ENCODE peak calls at places on chromosomes 2 and 18, in nine cellular contexts. U is fibroblast of lung, T is HCT116, Z is mesendoderm, I is fibroblast of mammary gland, W is fibroblast of pulmonary artery, K is epithelial cell of proximal tubule, X is AG10803, J is right atrium auricular region. P is an unnamed sample.

GRCh38 chr2:174341301-174341994 is 6.7 kb downstream of the SP9 start:
- DNase-seq in U (peak), T (peak), Z (peak), I (peak), W (peak), K (peak), X (peak), J (peak), P (peak)

GRCh38 chr18:40017026-40017425 is 1938.0 kb upstream of the PIK3C3 start:
- DNase-seq in U (no peak), T (no peak), Z (no peak), I (no peak), W (no peak), K (no peak), X (no peak), J (no peak), P (no peak)

GRCh38 chr2:38549066-38549465 is 53.7 kb downstream of the HNRNPLL start:
- DNase-seq in U (no peak), T (no peak), Z (no peak), I (no peak), W (no peak), K (no peak), X (no peak), J (no peak), P (no peak)

GRCh38 chr2:237866119-237866621 is 6.7 kb downstream of the RAMP1 start:
- DNase-seq in U (peak), T (no peak), Z (no peak), I (peak), W (peak), K (no peak), X (peak), J (peak), P (no peak)

GRCh38 chr2:26712486-26713465 is 20.3 kb downstream of the KCNK3 start:
- DNase-seq in U (no peak), T (no peak), Z (no peak), I (no peak), W (no peak), K (no peak), X (no peak), J (no peak), P (no peak)

GRCh38 chr18:49666045-49666444 is 104.2 kb downstream of the LIPG start:
- DNase-seq in U (peak), T (no peak), Z (no peak), I (peak), W (peak), K (no peak), X (peak), J (no peak), P (no peak)

GRCh38 chr2:30769891-30770462 is 37.3 kb downstream of the CAPN13 start:
- DNase-seq in U (no peak), T (no peak), Z (no peak), I (no peak), W (no peak), K (no peak), X (no peak), J (peak), P (peak)

GRCh38 chr2:8602809-8603208 is 79.0 kb upstream of the ID2 start:
- DNase-seq in U (no peak), T (no peak), Z (no peak), I (peak), W (no peak), K (no peak), X (peak), J (no peak), P (no peak)

GRCh38 chr2:55014962-55015939 is 35.0 kb downstream of the RTN4 start:
- DNase-seq in U (peak), T (peak), Z (peak), I (peak), W (peak), K (peak), X (peak), J (no peak), P (no peak)

GRCh38 chr18:61820842-61821241 is 72.0 kb downstream of the RNF152 start:
- DNase-seq in U (no peak), T (no peak), Z (peak), I (no peak), W (no peak), K (no peak), X (no peak), J (no peak), P (no peak)

GRCh38 chr2:120433816-120434290 is 87.9 kb downstream of the INHBB start:
- DNase-seq in U (no peak), T (no peak), Z (no peak), I (no peak), W (no peak), K (no peak), X (no peak), J (no peak), P (peak)

GRCh38 chr18:79583426-79583825 is 96.2 kb upstream of the CTDP1 start:
- DNase-seq in U (no peak), T (no peak), Z (no peak), I (no peak), W (no peak), K (no peak), X (no peak), J (no peak), P (peak)

GRCh38 chr2:47339745-47340541 is 63.0 kb upstream of the MSH2 start:
- DNase-seq in U (no peak), T (peak), Z (peak), I (peak), W (peak), K (peak), X (peak), J (no peak), P (no peak)

GRCh38 chr2:112920923-112921532 is 10.1 kb downstream of the IL37 start:
- DNase-seq in U (no peak), T (peak), Z (no peak), I (peak), W (peak), K (no peak), X (no peak), J (no peak), P (no peak)

GRCh38 chr2:40394597-40394996 is 57.3 kb downstream of the SLC8A1 start:
- DNase-seq in U (no peak), T (no peak), Z (no peak), I (no peak), W (no peak), K (no peak), X (peak), J (no peak), P (no peak)

GRCh38 chr2:170276926-170277571 is 99.1 kb downstream of the MYO3B start:
- DNase-seq in U (no peak), T (no peak), Z (peak), I (no peak), W (no peak), K (no peak), X (no peak), J (no peak), P (no peak)

GRCh38 chr18:47772374-47773248 is 157.8 kb downstream of the SMAD2 start:
- DNase-seq in U (peak), T (peak), Z (peak), I (peak), W (peak), K (peak), X (peak), J (no peak), P (no peak)

GRCh38 chr2:162123806-162124758 is 28.0 kb downstream of the GCG start:
- DNase-seq in U (peak), T (peak), Z (peak), I (peak), W (peak), K (peak), X (peak), J (no peak), P (no peak)

GRCh38 chr2:210616074-210616473 is 59.7 kb downstream of the CPS1 start:
- DNase-seq in U (no peak), T (no peak), Z (no peak), I (no peak), W (no peak), K (no peak), X (peak), J (no peak), P (no peak)

GRCh38 chr18:43933177-43933576 is 655.9 kb upstream of the SYT4 start:
- DNase-seq in U (no peak), T (no peak), Z (no peak), I (peak), W (no peak), K (no peak), X (no peak), J (no peak), P (no peak)

GRCh38 chr2:168684921-168685618 is 117.4 kb upstream of the NOSTRIN start:
- DNase-seq in U (peak), T (no peak), Z (peak), I (no peak), W (no peak), K (no peak), X (no peak), J (no peak), P (no peak)

GRCh38 chr18:23883277-23883790 is 131.2 kb upstream of the TTC39C start:
- DNase-seq in U (no peak), T (no peak), Z (no peak), I (peak), W (no peak), K (no peak), X (peak), J (no peak), P (no peak)

GRCh38 chr18:23885750-23886149 is 128.8 kb upstream of the TTC39C start:
- DNase-seq in U (no peak), T (no peak), Z (peak), I (no peak), W (no peak), K (no peak), X (no peak), J (no peak), P (no peak)

GRCh38 chr18:23887035-23887434 is 127.5 kb upstream of the TTC39C start:
- DNase-seq in U (no peak), T (no peak), Z (no peak), I (no peak), W (no peak), K (no peak), X (peak), J (no peak), P (no peak)

GRCh38 chr18:23882616-23883276 is 131.8 kb upstream of the TTC39C start:
- DNase-seq in U (no peak), T (no peak), Z (no peak), I (no peak), W (no peak), K (no peak), X (no peak), J (no peak), P (no peak)

GRCh38 chr18:23884712-23885375 is 129.7 kb upstream of the TTC39C start:
- DNase-seq in U (no peak), T (no peak), Z (no peak), I (no peak), W (no peak), K (no peak), X (no peak), J (no peak), P (no peak)
- H3K4me3 ChIP-seq in U (no peak), T (no peak), Z (no peak), I (no peak), W (no peak), K (no peak), X (no peak), J (no peak), P (no peak)

DNA sequence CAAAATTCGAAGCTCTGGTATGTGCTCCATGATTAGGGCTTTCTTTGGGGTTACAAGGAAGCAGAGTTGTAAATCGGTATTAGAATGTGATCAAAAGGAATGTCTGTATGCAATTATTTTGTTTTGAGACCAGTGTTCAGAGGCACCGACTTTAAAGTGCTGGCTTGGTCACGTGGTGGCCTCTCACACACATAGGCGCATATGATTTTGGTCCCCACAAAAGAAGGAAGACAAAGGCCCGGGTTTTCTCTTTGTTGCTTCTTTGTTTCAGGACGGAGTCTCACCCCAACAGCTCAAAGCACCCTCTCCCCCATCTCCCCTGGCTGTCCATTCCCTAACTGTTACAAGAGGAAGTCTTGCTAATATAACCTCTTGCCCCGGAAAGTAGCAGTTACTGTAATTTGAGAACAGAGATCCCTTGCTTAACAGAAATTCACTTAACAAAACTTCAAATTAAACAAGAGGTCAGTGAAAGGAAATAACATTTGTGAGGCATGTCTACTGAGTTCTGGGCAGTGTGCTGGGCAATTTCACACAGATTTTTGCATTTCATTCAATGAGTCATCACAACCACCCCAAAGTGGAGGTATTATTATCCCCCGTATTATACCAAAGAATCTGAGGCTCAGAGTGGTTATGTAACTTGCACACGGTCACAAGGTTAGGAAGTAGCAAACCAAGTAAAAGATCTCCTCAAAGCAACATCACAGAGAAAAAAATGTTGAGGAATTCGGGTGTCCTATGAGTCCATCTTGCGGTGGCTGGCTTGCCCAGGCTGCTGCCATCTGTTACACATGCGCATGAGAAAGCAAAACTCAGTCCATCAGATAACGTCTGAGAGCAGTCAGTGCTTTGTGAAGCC is 75.9 kb downstream of the SDC1 start:
- DNase-seq in U (peak), T (no peak), Z (no peak), I (peak), W (peak), K (no peak), X (peak), J (no peak), P (peak)
- H3K4me3 ChIP-seq in U (no peak), T (no peak), Z (no peak), I (no peak), W (no peak), K (no peak), X (no peak), J (no peak), P (no peak)

GRCh38 chr2:80303825-80304521 is 579 bp downstream of the LRRTM1 start:
- DNase-seq in U (no peak), T (no peak), Z (peak), I (no peak), W (no peak), K (no peak), X (no peak), J (no peak), P (no peak)
- H3K4me3 ChIP-seq in U (no peak), T (no peak), Z (peak), I (no peak), W (peak), K (peak), X (no peak), J (peak), P (peak)

GRCh38 chr2:23399674-23400261 is 14.8 kb downstream of the KLHL29 start:
- DNase-seq in U (no peak), T (no peak), Z (no peak), I (no peak), W (no peak), K (no peak), X (no peak), J (no peak), P (peak)
- H3K4me3 ChIP-seq in U (no peak), T (no peak), Z (no peak), I (no peak), W (no peak), K (no peak), X (no peak), J (no peak), P (no peak)

GRCh38 chr18:12421732-12422131 is 14.0 kb downstream of the PRELID3A start:
- DNase-seq in U (no peak), T (no peak), Z (peak), I (no peak), W (no peak), K (no peak), X (no peak), J (no peak), P (no peak)

GRCh38 chr18:12422936-12423335 is 15.2 kb downstream of the PRELID3A start:
- DNase-seq in U (no peak), T (no peak), Z (peak), I (no peak), W (no peak), K (no peak), X (no peak), J (no peak), P (no peak)

GRCh38 chr18:12423393-12423792 is 15.7 kb downstream of the PRELID3A start:
- DNase-seq in U (no peak), T (no peak), Z (no peak), I (no peak), W (no peak), K (no peak), X (no peak), J (no peak), P (no peak)

GRCh38 chr18:12423820-12424219 is 16.1 kb downstream of the PRELID3A start:
- DNase-seq in U (no peak), T (no peak), Z (no peak), I (no peak), W (no peak), K (no peak), X (no peak), J (no peak), P (no peak)

GRCh38 chr18:12420831-12421421 is 13.2 kb downstream of the PRELID3A start:
- DNase-seq in U (no peak), T (no peak), Z (peak), I (no peak), W (no peak), K (no peak), X (no peak), J (no peak), P (no peak)
- H3K4me3 ChIP-seq in U (no peak), T (no peak), Z (no peak), I (peak), W (no peak), K (no peak), X (peak), J (peak), P (peak)

DNA sequence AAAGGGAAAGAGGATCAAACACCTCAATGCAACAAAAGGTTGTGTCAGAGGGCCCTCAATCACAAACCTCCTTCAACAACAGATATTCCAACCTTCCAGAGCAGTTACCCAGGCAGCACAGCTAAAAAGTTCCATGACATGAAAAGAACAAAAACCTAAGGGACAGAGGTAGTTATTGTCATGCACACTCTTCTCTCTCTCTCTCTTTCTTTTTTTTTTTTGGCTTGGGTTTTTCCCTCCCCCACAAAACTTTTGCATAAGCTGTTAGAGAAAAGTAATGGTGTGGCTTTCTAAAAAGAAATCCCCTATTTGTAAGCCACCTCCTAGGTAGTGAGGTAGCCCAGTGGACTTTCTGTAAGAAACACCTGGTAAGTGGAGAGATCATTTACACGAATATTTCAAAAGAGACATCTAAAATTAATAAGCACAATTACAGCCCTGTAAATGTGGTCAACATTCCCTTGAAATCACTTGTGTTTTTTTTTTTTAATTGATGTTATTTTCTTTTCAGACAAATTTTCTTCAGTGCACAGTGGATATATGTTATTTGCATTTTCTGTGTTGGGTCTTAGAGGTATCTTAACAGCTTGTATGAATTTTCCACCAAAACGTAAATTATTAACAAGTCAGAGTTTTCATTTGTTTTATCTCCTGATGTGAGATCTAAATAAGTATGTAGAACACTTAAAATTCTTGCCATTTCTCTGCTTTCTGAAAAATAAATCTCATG is 48.4 kb downstream of the ZEB2 start:
- DNase-seq in U (no peak), T (no peak), Z (no peak), I (no peak), W (no peak), K (no peak), X (no peak), J (no peak), P (no peak)
- H3K4me3 ChIP-seq in U (no peak), T (no peak), Z (no peak), I (no peak), W (no peak), K (no peak), X (no peak), J (no peak), P (no peak)

GRCh38 chr2:230968921-230969672 is 26.8 kb upstream of the SPATA3 start:
- DNase-seq in U (no peak), T (no peak), Z (no peak), I (no peak), W (no peak), K (no peak), X (no peak), J (no peak), P (peak)
- H3K4me3 ChIP-seq in U (no peak), T (no peak), Z (no peak), I (no peak), W (no peak), K (no peak), X (no peak), J (no peak), P (no peak)

GRCh38 chr2:85578243-85579180 is 1.1 kb downstream of the VAMP8 start:
- DNase-seq in U (no peak), T (no peak), Z (peak), I (no peak), W (no peak), K (no peak), X (no peak), J (peak), P (no peak)
- H3K4me3 ChIP-seq in U (no peak), T (peak), Z (peak), I (no peak), W (no peak), K (peak), X (no peak), J (no peak), P (peak)

P was measured in coronary artery.